ENCODE peak calls at places on chromosomes 13 and 19, in five cellular contexts. R, Q, B, Y and Z are unnamed samples.

GRCh38 chr13:103883152-103883551 is 816.9 kb upstream of the SLC10A2 start:
- DNase-seq in Q (no peak), B (no peak), Y (peak; percentile 80), R (no peak), Z (no peak)

GRCh38 chr19:14363203-14364097 is 17.8 kb upstream of the ADGRE5 start:
- DNase-seq in Q (no peak), B (no peak), R (peak; percentile 48), Y (peak; percentile 48), Z (peak; percentile 45)

GRCh38 chr19:5951338-5951861 is 26.5 kb downstream of the RANBP3 start:
- DNase-seq in B (no peak), Q (no peak), R (no peak), Y (no peak), Z (no peak)

GRCh38 chr19:15292847-15293582 is 39.3 kb downstream of the BRD4 start:
- DNase-seq in Y (no peak), R (no peak), Q (no peak), B (no peak), Z (no peak)

GRCh38 chr19:14073925-14074838 is 1.6 kb downstream of the MISP3 start:
- DNase-seq in Q (peak; percentile 32), B (no peak), R (no peak), Y (no peak), Z (no peak)

GRCh38 chr19:14110650-14111049 is 6.9 kb downstream of the PRKACA start:
- DNase-seq in B (no peak), R (no peak), Y (no peak), Q (no peak), Z (no peak)

GRCh38 chr13:106159295-106160195 is 375.9 kb downstream of the EFNB2 start:
- DNase-seq in R (no peak), Q (no peak), B (no peak), Y (no peak), Z (no peak)

GRCh38 chr19:4264812-4265211 is 14.3 kb upstream of the SHD start:
- DNase-seq in B (no peak), Q (no peak), R (no peak), Y (no peak), Z (no peak)

GRCh38 chr19:36142496-36142895 is 2.6 kb downstream of the CAPNS1 start:
- DNase-seq in Q (no peak), R (no peak), Y (no peak), B (no peak), Z (no peak)

GRCh38 chr13:102951808-102952207 is 106.0 kb downstream of the ERCC5 start:
- DNase-seq in R (no peak), B (no peak), Y (no peak), Q (no peak), Z (no peak)

GRCh38 chr19:572891-573825 is 762 bp downstream of the BSG start:
- DNase-seq in R (no peak), Y (peak; percentile 71), Q (no peak), B (no peak), Z (no peak)

GRCh38 chr19:2199861-2200623 is 36.1 kb downstream of the PLEKHJ1 start:
- DNase-seq in R (no peak), Y (no peak), Q (no peak), B (no peak), Z (no peak)

GRCh38 chr19:42028304-42029216 is 34.5 kb upstream of the ATP1A3 start:
- DNase-seq in Q (peak; percentile 57), B (no peak), Y (no peak), R (peak; percentile 4), Z (no peak)

GRCh38 chr19:54612428-54612827 is 17.9 kb upstream of the LILRB1 start:
- DNase-seq in B (no peak), R (no peak), Y (no peak), Q (no peak), Z (no peak)

GRCh38 chr19:18160441-18160791 is 7.5 kb downstream of the PIK3R2 start:
- DNase-seq in R (no peak), Q (no peak), Y (no peak), B (no peak), Z (no peak)

GRCh38 chr13:46278474-46278873 is 66.7 kb downstream of the LRRC63 start:
- DNase-seq in Y (no peak), Q (no peak), B (no peak), R (no peak), Z (no peak)

GRCh38 chr13:93217701-93218100 is 8.9 kb upstream of the GPC6 start:
- DNase-seq in B (no peak), Y (no peak), R (no peak), Q (no peak), Z (no peak)

GRCh38 chr19:2854849-2855248 is 12.3 kb upstream of the ZNF556 start:
- DNase-seq in Y (no peak), B (no peak), Q (no peak), R (no peak), Z (no peak)